ENCODE peak calls at places on chromosomes 11 and 22, in seven cellular contexts. One of them, this sample, is unnamed.

GRCh38 chr11:120073196-120073595 is 64.7 kb downstream of the TRIM29 start:
- DNase-seq in neuronal stem cell: no peak
- DNase-seq in A549: no peak
- DNase-seq in thoracic aorta: no peak
- DNase-seq in pancreas: no peak
- DNase-seq in effector memory CD4-positive, alpha-beta T cell: no peak
- DNase-seq in esophagus muscularis mucosa: no peak
- DNase-seq in this sample: no peak

GRCh38 chr22:48333816-48334735 is 1493.6 kb downstream of the BRD1 start:
- DNase-seq in neuronal stem cell: no peak
- DNase-seq in A549: no peak
- DNase-seq in thoracic aorta: no peak
- DNase-seq in pancreas: no peak
- DNase-seq in effector memory CD4-positive, alpha-beta T cell: no peak
- DNase-seq in esophagus muscularis mucosa: no peak
- DNase-seq in this sample: no peak

GRCh38 chr11:17601206-17602075 is 54.4 kb downstream of the OTOG start:
- DNase-seq in neuronal stem cell: no peak
- DNase-seq in A549: no peak
- DNase-seq in thoracic aorta: no peak
- DNase-seq in pancreas: no peak
- DNase-seq in effector memory CD4-positive, alpha-beta T cell: no peak
- DNase-seq in esophagus muscularis mucosa: peak; percentile 92
- DNase-seq in this sample: no peak

GRCh38 chr11:12212821-12213185 is 102.4 kb downstream of the MICAL2 start:
- DNase-seq in neuronal stem cell: no peak
- DNase-seq in A549: no peak
- DNase-seq in thoracic aorta: no peak
- DNase-seq in pancreas: no peak
- DNase-seq in effector memory CD4-positive, alpha-beta T cell: no peak
- DNase-seq in esophagus muscularis mucosa: no peak
- DNase-seq in this sample: no peak

GRCh38 chr11:56932572-56933235 is 56.0 kb upstream of the OR5AK2 start:
- DNase-seq in neuronal stem cell: no peak
- DNase-seq in A549: peak; percentile 91
- DNase-seq in thoracic aorta: no peak
- DNase-seq in pancreas: no peak
- DNase-seq in effector memory CD4-positive, alpha-beta T cell: no peak
- DNase-seq in esophagus muscularis mucosa: no peak
- DNase-seq in this sample: peak; percentile 97

GRCh38 chr22:31615481-31615840 is 46.6 kb downstream of the PISD start:
- DNase-seq in neuronal stem cell: no peak
- DNase-seq in A549: no peak
- DNase-seq in thoracic aorta: no peak
- DNase-seq in pancreas: no peak
- DNase-seq in effector memory CD4-positive, alpha-beta T cell: no peak
- DNase-seq in esophagus muscularis mucosa: no peak
- DNase-seq in this sample: no peak

GRCh38 chr11:67285541-67286498 is 3.3 kb upstream of the ANKRD13D start:
- DNase-seq in neuronal stem cell: no peak
- DNase-seq in A549: no peak
- DNase-seq in thoracic aorta: no peak
- DNase-seq in pancreas: peak; percentile 33
- DNase-seq in effector memory CD4-positive, alpha-beta T cell: peak; percentile 41
- DNase-seq in esophagus muscularis mucosa: no peak
- DNase-seq in this sample: no peak

GRCh38 chr11:7571640-7572000 is 57.8 kb downstream of the PPFIBP2 start:
- DNase-seq in neuronal stem cell: peak; percentile 67
- DNase-seq in A549: peak; percentile 74
- DNase-seq in thoracic aorta: no peak
- DNase-seq in pancreas: peak; percentile 72
- DNase-seq in effector memory CD4-positive, alpha-beta T cell: no peak
- DNase-seq in esophagus muscularis mucosa: no peak
- DNase-seq in this sample: peak; percentile 74

GRCh38 chr11:120222916-120223315 is 12.1 kb downstream of the OAF start:
- DNase-seq in neuronal stem cell: no peak
- DNase-seq in A549: no peak
- DNase-seq in thoracic aorta: no peak
- DNase-seq in pancreas: peak; percentile 9
- DNase-seq in effector memory CD4-positive, alpha-beta T cell: no peak
- DNase-seq in esophagus muscularis mucosa: no peak
- DNase-seq in this sample: no peak

GRCh38 chr11:76910620-76911414 is 50.1 kb downstream of the ACER3 start:
- DNase-seq in neuronal stem cell: no peak
- DNase-seq in A549: no peak
- DNase-seq in thoracic aorta: no peak
- DNase-seq in pancreas: no peak
- DNase-seq in effector memory CD4-positive, alpha-beta T cell: no peak
- DNase-seq in esophagus muscularis mucosa: no peak
- DNase-seq in this sample: no peak

GRCh38 chr11:75272391-75272790 is 31.8 kb downstream of the TPBGL start:
- DNase-seq in neuronal stem cell: no peak
- DNase-seq in A549: no peak
- DNase-seq in thoracic aorta: no peak
- DNase-seq in pancreas: no peak
- DNase-seq in effector memory CD4-positive, alpha-beta T cell: no peak
- DNase-seq in esophagus muscularis mucosa: no peak
- DNase-seq in this sample: no peak

GRCh38 chr11:116431842-116432241 is 340.9 kb downstream of the BUD13 start:
- DNase-seq in neuronal stem cell: no peak
- DNase-seq in A549: no peak
- DNase-seq in thoracic aorta: no peak
- DNase-seq in pancreas: no peak
- DNase-seq in effector memory CD4-positive, alpha-beta T cell: no peak
- DNase-seq in esophagus muscularis mucosa: no peak
- DNase-seq in this sample: no peak

GRCh38 chr11:38582151-38582550 is 1984.1 kb upstream of the RAG2 start:
- DNase-seq in neuronal stem cell: no peak
- DNase-seq in A549: no peak
- DNase-seq in thoracic aorta: no peak
- DNase-seq in pancreas: no peak
- DNase-seq in effector memory CD4-positive, alpha-beta T cell: no peak
- DNase-seq in esophagus muscularis mucosa: no peak
- DNase-seq in this sample: no peak

GRCh38 chr11:82722236-82722635 is 11.4 kb downstream of the FAM181B start:
- DNase-seq in neuronal stem cell: no peak
- DNase-seq in A549: no peak
- DNase-seq in thoracic aorta: no peak
- DNase-seq in pancreas: no peak
- DNase-seq in effector memory CD4-positive, alpha-beta T cell: no peak
- DNase-seq in esophagus muscularis mucosa: no peak
- DNase-seq in this sample: no peak

GRCh38 chr11:63666874-63667273 is 4.3 kb downstream of the ATL3 start:
- DNase-seq in neuronal stem cell: no peak
- DNase-seq in A549: no peak
- DNase-seq in thoracic aorta: no peak
- DNase-seq in pancreas: no peak
- DNase-seq in effector memory CD4-positive, alpha-beta T cell: no peak
- DNase-seq in esophagus muscularis mucosa: no peak
- DNase-seq in this sample: peak; percentile 9

GRCh38 chr11:121451178-121451981 is 734 bp upstream of the SORL1 start:
- DNase-seq in neuronal stem cell: no peak
- DNase-seq in A549: no peak
- DNase-seq in thoracic aorta: no peak
- DNase-seq in pancreas: no peak
- DNase-seq in effector memory CD4-positive, alpha-beta T cell: no peak
- DNase-seq in esophagus muscularis mucosa: no peak
- DNase-seq in this sample: no peak

GRCh38 chr11:14645247-14645912 is 1.8 kb downstream of the PDE3B start:
- DNase-seq in neuronal stem cell: no peak
- DNase-seq in A549: peak; percentile 21
- DNase-seq in thoracic aorta: no peak
- DNase-seq in pancreas: no peak
- DNase-seq in effector memory CD4-positive, alpha-beta T cell: no peak
- DNase-seq in esophagus muscularis mucosa: no peak
- DNase-seq in this sample: no peak

GRCh38 chr11:6418958-6419611 is at the start of gene APBB1:
- DNase-seq in neuronal stem cell: peak; percentile 75
- DNase-seq in A549: peak; percentile 62
- DNase-seq in thoracic aorta: no peak
- DNase-seq in pancreas: peak; percentile 68
- DNase-seq in effector memory CD4-positive, alpha-beta T cell: peak; percentile 61
- DNase-seq in esophagus muscularis mucosa: no peak
- DNase-seq in this sample: no peak

GRCh38 chr22:21856868-21857267 is 10.6 kb downstream of the MAPK1 start:
- DNase-seq in neuronal stem cell: no peak
- DNase-seq in A549: no peak
- DNase-seq in thoracic aorta: no peak
- DNase-seq in pancreas: no peak
- DNase-seq in effector memory CD4-positive, alpha-beta T cell: no peak
- DNase-seq in esophagus muscularis mucosa: no peak
- DNase-seq in this sample: no peak

GRCh38 chr11:60498853-60499252 is 6.3 kb downstream of the MS4A12 start:
- DNase-seq in neuronal stem cell: no peak
- DNase-seq in A549: no peak
- DNase-seq in thoracic aorta: no peak
- DNase-seq in pancreas: no peak
- DNase-seq in effector memory CD4-positive, alpha-beta T cell: no peak
- DNase-seq in esophagus muscularis mucosa: no peak
- DNase-seq in this sample: no peak

GRCh38 chr22:33922268-33922667 is 2.0 kb upstream of the LARGE1 start:
- DNase-seq in neuronal stem cell: no peak
- DNase-seq in A549: no peak
- DNase-seq in thoracic aorta: no peak
- DNase-seq in pancreas: no peak
- DNase-seq in effector memory CD4-positive, alpha-beta T cell: no peak
- DNase-seq in esophagus muscularis mucosa: no peak
- DNase-seq in this sample: peak; percentile 16

GRCh38 chr11:128424867-128425285 is 162.5 kb downstream of the ETS1 start:
- DNase-seq in neuronal stem cell: no peak
- DNase-seq in A549: no peak
- DNase-seq in thoracic aorta: no peak
- DNase-seq in pancreas: peak; percentile 70
- DNase-seq in effector memory CD4-positive, alpha-beta T cell: no peak
- DNase-seq in esophagus muscularis mucosa: no peak
- DNase-seq in this sample: no peak

GRCh38 chr11:61133145-61133544 is 28.1 kb downstream of the VPS37C start:
- DNase-seq in neuronal stem cell: no peak
- DNase-seq in A549: no peak
- DNase-seq in thoracic aorta: no peak
- DNase-seq in pancreas: no peak
- DNase-seq in effector memory CD4-positive, alpha-beta T cell: no peak
- DNase-seq in esophagus muscularis mucosa: no peak
- DNase-seq in this sample: no peak

DNA sequence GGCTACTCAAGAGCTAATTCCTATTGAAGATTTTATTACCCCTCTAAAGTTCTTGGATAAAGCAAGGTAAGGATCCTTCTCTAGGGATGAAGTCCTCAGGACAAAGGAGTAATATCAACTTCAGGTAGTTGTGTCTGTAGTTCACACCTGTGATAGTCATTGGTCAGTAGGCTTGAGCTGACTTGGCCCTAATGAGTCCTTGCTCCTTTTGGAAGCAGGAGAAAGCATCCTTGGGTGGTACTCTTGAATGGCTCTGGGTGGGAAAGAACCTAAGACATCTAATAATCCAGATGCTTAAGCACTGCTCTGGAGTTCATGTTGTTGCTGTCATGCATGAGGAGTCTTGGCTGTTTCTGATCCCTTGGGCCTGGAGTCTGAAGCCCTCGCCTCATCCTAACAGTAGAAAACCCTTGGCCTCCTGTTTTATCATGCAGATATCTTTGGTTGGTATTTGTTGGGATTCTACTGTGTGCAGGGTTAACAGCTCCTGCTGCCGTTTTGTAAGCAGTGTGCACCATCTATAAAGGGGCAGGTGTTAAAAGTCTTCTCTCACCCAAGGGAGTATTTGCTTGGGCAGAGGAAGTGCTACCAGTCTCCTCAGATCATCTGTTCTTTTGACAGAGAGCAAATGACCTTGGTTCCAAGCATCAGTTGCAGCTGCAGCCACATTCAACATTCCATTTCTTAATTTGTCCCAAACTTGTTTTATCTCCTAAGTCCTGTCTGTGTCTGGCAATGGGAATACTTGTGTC is 2.7 kb downstream of the MRPL40 start:
- DNase-seq in neuronal stem cell: no peak
- DNase-seq in A549: no peak
- DNase-seq in thoracic aorta: no peak
- DNase-seq in pancreas: no peak
- DNase-seq in effector memory CD4-positive, alpha-beta T cell: no peak
- DNase-seq in esophagus muscularis mucosa: no peak
- DNase-seq in this sample: no peak
- H3K4me3 ChIP-seq in neuronal stem cell: no peak overlapping the region
- H3K4me3 ChIP-seq in A549: no peak overlapping the region
- H3K4me3 ChIP-seq in thoracic aorta: no peak overlapping the region
- H3K4me3 ChIP-seq in pancreas: no peak overlapping the region
- H3K4me3 ChIP-seq in effector memory CD4-positive, alpha-beta T cell: no peak overlapping the region
- H3K4me3 ChIP-seq in esophagus muscularis mucosa: no peak overlapping the region
- H3K4me3 ChIP-seq in this sample: no peak overlapping the region

DNA sequence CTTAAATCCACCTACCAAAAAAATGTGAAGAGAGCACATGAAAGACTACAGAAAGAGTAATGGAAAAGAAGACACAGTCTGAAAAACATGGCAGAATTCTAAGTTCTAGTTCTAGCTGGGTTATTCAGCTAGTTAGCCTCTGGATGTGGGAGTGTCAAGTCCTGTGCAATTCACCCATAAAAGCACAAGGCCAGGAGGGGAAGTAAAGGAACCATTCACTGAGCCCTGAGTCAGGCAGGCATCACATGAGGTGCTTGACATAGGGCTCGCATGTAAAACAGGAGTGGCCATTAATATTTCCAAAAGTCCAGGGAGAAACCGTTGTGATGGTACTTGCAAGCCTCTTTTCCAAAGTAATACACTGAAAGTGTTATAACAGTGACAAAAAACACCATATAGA is 103.7 kb downstream of the GAB2 start:
- DNase-seq in neuronal stem cell: no peak
- DNase-seq in A549: no peak
- DNase-seq in thoracic aorta: no peak
- DNase-seq in pancreas: no peak
- DNase-seq in effector memory CD4-positive, alpha-beta T cell: no peak
- DNase-seq in esophagus muscularis mucosa: no peak
- DNase-seq in this sample: no peak
- H3K27ac ChIP-seq in neuronal stem cell: no peak overlapping the region
- H3K27ac ChIP-seq in A549: no peak overlapping the region
- H3K27ac ChIP-seq in thoracic aorta: peak overlapping the region; percentile 50
- H3K27ac ChIP-seq in pancreas: no peak overlapping the region
- H3K27ac ChIP-seq in effector memory CD4-positive, alpha-beta T cell: no peak overlapping the region
- H3K27ac ChIP-seq in esophagus muscularis mucosa: no peak overlapping the region
- H3K27ac ChIP-seq in this sample: no peak overlapping the region

DNA sequence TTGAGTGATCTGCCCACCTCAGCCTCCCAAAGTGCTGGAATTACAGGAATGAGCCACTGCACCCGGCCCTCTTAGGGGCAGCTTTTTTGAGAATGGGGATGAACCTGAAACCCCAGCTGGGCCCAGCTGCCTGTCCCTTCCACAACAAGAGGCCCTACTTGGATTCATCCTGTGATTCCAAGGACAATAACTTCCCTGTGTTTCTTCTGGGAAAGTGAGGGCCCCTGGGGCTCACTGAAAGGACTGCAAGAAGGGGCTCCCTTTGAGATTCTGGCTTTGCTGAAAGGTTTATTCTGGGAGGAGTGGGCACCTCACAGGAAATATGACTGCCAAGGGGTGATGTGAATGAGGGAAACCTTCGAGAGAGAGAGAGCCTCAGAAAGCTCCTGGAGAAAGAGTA is 12.3 kb upstream of the GNAZ start:
- DNase-seq in neuronal stem cell: no peak
- DNase-seq in A549: no peak
- DNase-seq in thoracic aorta: no peak
- DNase-seq in pancreas: no peak
- DNase-seq in effector memory CD4-positive, alpha-beta T cell: no peak
- DNase-seq in esophagus muscularis mucosa: peak; percentile 85
- DNase-seq in this sample: no peak
- H3K4me3 ChIP-seq in neuronal stem cell: no peak overlapping the region
- H3K4me3 ChIP-seq in A549: no peak overlapping the region
- H3K4me3 ChIP-seq in thoracic aorta: no peak overlapping the region
- H3K4me3 ChIP-seq in pancreas: no peak overlapping the region
- H3K4me3 ChIP-seq in effector memory CD4-positive, alpha-beta T cell: no peak overlapping the region
- H3K4me3 ChIP-seq in esophagus muscularis mucosa: no peak overlapping the region
- H3K4me3 ChIP-seq in this sample: no peak overlapping the region

GRCh38 chr11:79077684-79078379 is 363.0 kb downstream of the TENM4 start:
- DNase-seq in neuronal stem cell: no peak
- DNase-seq in A549: no peak
- DNase-seq in thoracic aorta: no peak
- DNase-seq in pancreas: no peak
- DNase-seq in effector memory CD4-positive, alpha-beta T cell: no peak
- DNase-seq in esophagus muscularis mucosa: no peak
- DNase-seq in this sample: no peak
- H3K27ac ChIP-seq in neuronal stem cell: no peak overlapping the region
- H3K27ac ChIP-seq in A549: peak overlapping the region; percentile 57
- H3K27ac ChIP-seq in thoracic aorta: no peak overlapping the region
- H3K27ac ChIP-seq in pancreas: no peak overlapping the region
- H3K27ac ChIP-seq in effector memory CD4-positive, alpha-beta T cell: no peak overlapping the region
- H3K27ac ChIP-seq in esophagus muscularis mucosa: no peak overlapping the region
- H3K27ac ChIP-seq in this sample: no peak overlapping the region

This sample was measured in PC-9.